ENCODE peak calls at places on chromosomes 4 and X, in six cellular contexts. H is A549; S is aorta; G is EL; Y is RWPE1; E is naive thymus-derived CD4-positive, alpha-beta T cell. N is an unnamed sample.

GRCh38 chr4:41067369-41067768 is 147.0 kb downstream of the APBB2 start:
- DNase-seq in H (no peak), S (no peak), G (no peak), Y (no peak), E (no peak), N (no peak)

GRCh38 chrX:9948406-9948805 is 18.8 kb upstream of the CLDN34 start:
- DNase-seq in H (no peak), S (no peak), G (no peak), Y (no peak), E (no peak), N (no peak)

GRCh38 chrX:128781506-128781905 is 729.3 kb upstream of the ACTRT1 start:
- DNase-seq in H (peak), S (no peak), G (no peak), Y (peak), E (peak), N (no peak)

GRCh38 chr4:146202665-146203064 is 11.7 kb upstream of the REELD1 start:
- DNase-seq in H (no peak), S (no peak), G (no peak), Y (no peak), E (no peak), N (no peak)

GRCh38 chr4:176044589-176044951 is 21.1 kb upstream of the WDR17 start:
- DNase-seq in H (no peak), S (peak), G (peak), Y (no peak), E (no peak), N (no peak)

GRCh38 chr4:185711764-185712163 is 100.2 kb downstream of the SORBS2 start:
- DNase-seq in H (no peak), S (no peak), G (peak), Y (peak), E (no peak), N (no peak)

GRCh38 chr4:101528526-101528925 is 181.2 kb upstream of the PPP3CA start:
- DNase-seq in H (no peak), S (no peak), G (no peak), Y (no peak), E (no peak), N (no peak)

GRCh38 chr4:1042352-1043025 is 31.1 kb downstream of the FGFRL1 start:
- DNase-seq in H (no peak), S (peak), G (no peak), Y (no peak), E (no peak), N (no peak)

GRCh38 chrX:22800806-22801205 is 199.0 kb upstream of the DDX53 start:
- DNase-seq in H (no peak), S (no peak), G (peak), Y (no peak), E (no peak), N (no peak)

GRCh38 chr4:163679189-163679588 is 184.7 kb downstream of the TMA16 start:
- DNase-seq in H (peak), S (no peak), G (peak), Y (peak), E (no peak), N (peak)

GRCh38 chr4:4585012-4585670 is 43.3 kb upstream of the STX18 start:
- DNase-seq in H (no peak), S (no peak), G (peak), Y (no peak), E (no peak), N (no peak)

GRCh38 chr4:81459233-81459632 is 12.5 kb downstream of the RASGEF1B start:
- DNase-seq in H (no peak), S (no peak), G (no peak), Y (no peak), E (no peak), N (no peak)

GRCh38 chr4:153713840-153714239 is 29.8 kb downstream of the TLR2 start:
- DNase-seq in H (no peak), S (no peak), G (no peak), Y (peak), E (no peak), N (no peak)

GRCh38 chrX:9785944-9786741 is at the start of gene SHROOM2:
- DNase-seq in H (no peak), S (no peak), G (peak), Y (no peak), E (no peak), N (no peak)

GRCh38 chr4:27318740-27319139 is 458.1 kb downstream of the STIM2 start:
- DNase-seq in H (peak), S (no peak), G (peak), Y (peak), E (no peak), N (no peak)

GRCh38 chrX:103779156-103779555 is 2.5 kb downstream of the PLP1 start:
- DNase-seq in H (no peak), S (no peak), G (no peak), Y (no peak), E (no peak), N (no peak)

GRCh38 chr4:77994194-77994721 is 62.9 kb upstream of the FRAS1 start:
- DNase-seq in H (peak), S (no peak), G (peak), Y (peak), E (peak), N (peak)

GRCh38 chr4:146959692-146960091 is 14.0 kb upstream of the TTC29 start:
- DNase-seq in H (no peak), S (no peak), G (peak), Y (no peak), E (no peak), N (no peak)

GRCh38 chr4:38752393-38752961 is 30.3 kb downstream of the TLR10 start:
- DNase-seq in H (no peak), S (no peak), G (peak), Y (no peak), E (no peak), N (no peak)

GRCh38 chr4:173270312-173271027 is 63.7 kb downstream of the HMGB2 start:
- DNase-seq in H (no peak), S (no peak), G (no peak), Y (no peak), E (no peak), N (no peak)

GRCh38 chr4:18366136-18366535 is 344.6 kb upstream of the LCORL start:
- DNase-seq in H (no peak), S (no peak), G (no peak), Y (no peak), E (no peak), N (no peak)

GRCh38 chr4:118400362-118400761 is 47.6 kb upstream of the PRSS12 start:
- DNase-seq in H (no peak), S (no peak), G (peak), Y (no peak), E (no peak), N (no peak)

GRCh38 chr4:86934147-86934771 is 552 bp upstream of the AFF1 start:
- DNase-seq in H (no peak), S (no peak), G (no peak), Y (no peak), E (peak), N (peak)

GRCh38 chr4:61890321-61890720 is 690.2 kb downstream of the ADGRL3 start:
- DNase-seq in H (no peak), S (no peak), G (no peak), Y (no peak), E (no peak), N (no peak)

GRCh38 chr4:182839256-182839655 is 77.9 kb downstream of the DCTD start:
- DNase-seq in H (no peak), S (no peak), G (no peak), Y (no peak), E (no peak), N (no peak)

GRCh38 chr4:74284074-74284473 is 24.2 kb upstream of the EPGN start:
- DNase-seq in H (peak), S (no peak), G (peak), Y (peak), E (no peak), N (no peak)

GRCh38 chrX:16138108-16138427 is 14.7 kb downstream of the GRPR start:
- DNase-seq in H (peak), S (no peak), G (no peak), Y (no peak), E (no peak), N (no peak)

GRCh38 chr4:37434469-37434868 is 189.9 kb downstream of the NWD2 start:
- DNase-seq in H (peak), S (no peak), G (peak), Y (no peak), E (no peak), N (no peak)

GRCh38 chrX:150196300-150196699 is 166.8 kb upstream of the MAMLD1 start:
- DNase-seq in H (no peak), S (no peak), G (no peak), Y (no peak), E (no peak), N (no peak)

GRCh38 chr4:139767168-139767567 is 101.5 kb downstream of the MGST2 start:
- DNase-seq in H (no peak), S (no peak), G (peak), Y (no peak), E (no peak), N (no peak)

GRCh38 chr4:128979934-128980333 is 113.4 kb downstream of the SCLT1 start:
- DNase-seq in H (peak), S (no peak), G (peak), Y (peak), E (no peak), N (no peak)

GRCh38 chr4:89538171-89538570 is 230.6 kb upstream of the GPRIN3 start:
- DNase-seq in H (no peak), S (no peak), G (no peak), Y (no peak), E (no peak), N (no peak)

N was measured in CD4-positive, CD25-positive, alpha-beta regulatory T cell.